ENCODE peak calls at places on chromosomes 3 and 15, in nine cellular contexts. W, K, M, X, P, V, U, I and J are unnamed samples. For H3K4me1, the result is how much of the 10 kb centered on the place peaks cover.

GRCh38 chr3:123568034-123568433 is 16.8 kb downstream of the HACD2 start:
- DNase-seq in U (no peak), V (no peak), P (no peak), W (no peak), K (no peak), X (no peak), I (no peak), M (no peak), J (no peak)

GRCh38 chr3:14141602-14142315 is 16.9 kb downstream of the TMEM43 start:
- DNase-seq in K (no peak), M (no peak), V (no peak), W (no peak), X (no peak), I (no peak), U (no peak), P (no peak), J (no peak)

GRCh38 chr3:196774845-196775422 is 35.3 kb downstream of the PAK2 start:
- DNase-seq in M (no peak), K (peak), U (no peak), V (peak), X (no peak), W (no peak), P (peak), I (no peak), J (no peak)

GRCh38 chr3:185716436-185717090 is 108.3 kb downstream of the IGF2BP2 start:
- DNase-seq in M (no peak), X (no peak), P (no peak), I (no peak), W (no peak), V (no peak), K (no peak), U (no peak), J (no peak)

GRCh38 chr3:115554496-115554826 is 68.8 kb upstream of the GAP43 start:
- DNase-seq in P (no peak), K (no peak), X (no peak), M (no peak), V (no peak), U (no peak), I (no peak), W (no peak), J (no peak)

GRCh38 chr3:27368831-27369607 is at the start of gene NEK10:
- DNase-seq in W (peak), M (peak), I (peak), K (peak), U (peak), P (peak), X (peak), V (peak), J (peak)

GRCh38 chr3:189809583-189809982 is 178.4 kb downstream of the TP63 start:
- DNase-seq in W (no peak), M (no peak), P (no peak), I (no peak), X (no peak), V (no peak), K (no peak), U (no peak), J (no peak)

GRCh38 chr3:171317133-171317532 is 143.1 kb downstream of the TNIK start:
- DNase-seq in V (no peak), X (no peak), W (no peak), I (no peak), M (no peak), P (no peak), K (peak), U (no peak), J (no peak)

GRCh38 chr3:25664066-25664809 is 469 bp downstream of the TOP2B start:
- DNase-seq in V (peak), P (peak), I (peak), K (peak), M (peak), W (peak), U (peak), X (peak), J (peak)

GRCh38 chr15:84603630-84604379 is 3.0 kb downstream of the ZSCAN2 start:
- DNase-seq in X (no peak), M (peak), W (no peak), K (no peak), P (no peak), U (no peak), V (no peak), I (no peak), J (no peak)
- H3K9ac ChIP-seq in X (no peak), M (no peak), W (no peak), K (no peak), P (no peak), U (no peak), V (no peak), I (no peak), J (no peak)

DNA sequence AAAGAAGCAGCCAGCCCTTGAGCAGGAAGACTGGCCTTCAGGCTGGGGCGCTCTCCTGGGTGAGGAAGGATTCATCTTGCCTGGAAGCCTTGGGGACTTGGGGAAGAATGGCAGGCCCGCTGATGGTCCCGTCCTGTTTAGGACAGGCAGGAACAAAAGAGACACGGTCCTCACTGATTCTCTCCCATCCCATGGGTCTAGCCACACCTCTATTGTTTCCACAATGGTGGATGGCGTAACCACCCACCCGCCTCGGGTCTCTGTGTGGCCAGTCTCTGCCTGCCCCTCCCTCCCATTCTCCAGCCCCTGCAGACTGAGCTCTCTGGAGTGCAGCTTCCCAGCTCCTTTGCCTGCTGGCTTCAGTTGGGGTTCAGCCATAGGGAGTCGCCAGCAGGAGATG is 284.3 kb downstream of the UACA start:
- DNase-seq in P (no peak), X (no peak), W (no peak), M (no peak), V (no peak), I (no peak), K (no peak), U (no peak), J (no peak)
- H3K4me1 ChIP-seq in P (under half), X (under half), W (under half), M (under half), V (under half), I (half or more), K (under half), U (under half), J (half or more)

GRCh38 chr3:141798455-141798854 is 35.2 kb downstream of the GRK7 start:
- DNase-seq in V (no peak), P (peak), K (peak), X (no peak), I (peak), U (peak), W (no peak), M (no peak), J (no peak)

GRCh38 chr3:141796436-141797166 is 33.4 kb downstream of the GRK7 start:
- DNase-seq in K (peak), P (peak), W (no peak), I (peak), U (no peak), X (no peak), V (no peak), M (no peak), J (peak)

GRCh38 chr3:141797167-141797773 is 34.1 kb downstream of the GRK7 start:
- DNase-seq in W (no peak), M (peak), X (no peak), V (no peak), I (peak), U (peak), P (peak), K (peak), J (no peak)

GRCh38 chr3:141795719-141796435 is 32.7 kb downstream of the GRK7 start:
- DNase-seq in I (peak), V (no peak), M (no peak), X (no peak), P (no peak), W (no peak), K (peak), U (peak), J (no peak)

DNA sequence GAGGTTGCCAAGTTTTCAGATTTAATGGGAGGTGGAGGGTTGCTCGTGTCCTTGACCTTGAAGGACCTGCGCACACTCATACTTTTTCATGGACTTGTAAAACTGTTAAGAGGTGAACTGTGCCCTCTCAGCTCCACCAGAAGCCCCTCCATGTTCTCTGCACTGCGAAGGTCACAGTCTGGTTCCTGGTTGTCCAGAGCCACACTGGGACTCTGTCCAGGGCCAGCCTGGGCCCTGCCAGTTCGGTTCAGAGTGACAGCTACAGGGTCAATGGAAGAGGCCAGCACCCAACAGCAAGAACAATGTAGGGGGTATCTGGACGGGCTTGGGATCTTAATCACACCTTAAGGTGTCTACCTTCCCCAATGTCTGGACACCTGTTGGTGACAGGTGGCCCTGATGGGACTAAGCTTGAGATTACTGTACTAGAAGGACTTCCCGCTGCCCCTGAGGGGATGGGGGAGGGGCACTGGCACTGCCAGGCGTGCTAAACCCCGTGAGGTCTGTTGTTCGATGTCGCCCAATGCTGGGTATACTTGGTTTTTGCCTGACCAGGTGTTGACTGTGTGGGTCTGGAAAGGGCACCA is 34.7 kb downstream of the GRK7 start:
- DNase-seq in W (no peak), U (no peak), I (peak), V (no peak), P (no peak), M (no peak), X (no peak), K (no peak), J (no peak)
- H3K9ac ChIP-seq in W (no peak), U (peak), I (peak), V (no peak), P (peak), M (no peak), X (no peak), K (peak), J (no peak)

DNA sequence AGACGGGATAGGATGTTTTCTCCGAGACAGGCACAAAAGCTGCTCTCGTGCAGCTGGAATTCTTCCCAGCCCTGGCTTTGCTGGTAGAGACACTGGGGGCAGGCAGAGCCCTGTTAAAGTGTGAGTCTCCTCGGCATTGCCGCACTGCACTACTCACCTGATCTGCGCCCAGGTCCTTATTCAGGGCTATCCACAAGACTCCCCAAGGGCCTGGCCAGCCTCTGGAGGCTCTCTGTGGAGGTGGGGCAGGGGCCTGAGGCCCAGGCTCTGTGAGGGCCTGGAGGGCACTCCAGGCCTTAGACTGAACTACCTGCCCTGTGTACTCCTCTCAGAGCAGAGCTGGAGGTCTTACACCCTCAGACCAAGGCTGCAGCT is 48.4 kb downstream of the KY start:
- DNase-seq in P (no peak), I (no peak), U (no peak), W (no peak), M (no peak), K (no peak), X (no peak), V (no peak), J (no peak)
- H3K4me1 ChIP-seq in P (under half), I (under half), U (under half), W (under half), M (under half), K (under half), X (under half), V (under half), J (under half)

GRCh38 chr3:55723653-55724406 is 236.7 kb upstream of the WNT5A start:
- DNase-seq in I (no peak), U (no peak), V (no peak), K (no peak), X (no peak), W (no peak), P (no peak), M (peak), J (no peak)
- H3K9ac ChIP-seq in I (no peak), U (no peak), V (no peak), K (no peak), X (no peak), W (no peak), P (no peak), M (no peak), J (no peak)

DNA sequence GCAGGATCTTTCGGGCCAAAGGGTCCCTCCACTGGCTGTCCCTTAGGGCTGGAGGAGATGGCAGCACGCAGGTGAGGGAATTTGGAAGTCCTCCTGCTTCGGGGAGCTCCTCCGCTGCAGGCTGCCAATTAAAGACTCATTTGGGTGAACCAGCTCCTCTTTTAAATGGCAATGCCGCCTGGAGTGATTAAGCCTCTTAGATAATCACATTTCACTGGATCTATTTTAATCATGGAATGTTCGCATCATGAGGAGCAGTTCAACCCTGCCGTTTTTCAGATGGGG is 117.9 kb downstream of the LIPC start:
- DNase-seq in W (no peak), M (no peak), X (no peak), K (no peak), V (no peak), I (no peak), P (no peak), U (no peak), J (no peak)
- H3K4me1 ChIP-seq in W (under half), M (under half), X (half or more), K (under half), V (under half), I (under half), P (half or more), U (under half), J (under half)

GRCh38 chr3:128573707-128574162 is 76.9 kb downstream of the RPN1 start:
- DNase-seq in M (peak), U (no peak), P (no peak), K (no peak), I (no peak), X (no peak), V (no peak), W (no peak), J (no peak)
- H3K9ac ChIP-seq in M (no peak), U (no peak), P (no peak), K (no peak), I (no peak), X (no peak), V (no peak), W (no peak), J (no peak)